ENCODE peak calls at places on chromosomes 2 and 18, in five cellular contexts. O, Q, Z, M and F are unnamed samples.

GRCh38 chr2:128271891-128272585 is 46.6 kb downstream of the HS6ST1 start:
- DNase-seq in O (peak), Q (no peak), Z (no peak), M (no peak), F (no peak)

GRCh38 chr2:103005386-103005785 is 243.6 kb downstream of the TMEM182 start:
- DNase-seq in Z (no peak), M (no peak), Q (no peak), O (no peak), F (no peak)

GRCh38 chr2:159213296-159213695 is 73.2 kb downstream of the WDSUB1 start:
- DNase-seq in O (no peak), M (no peak), Z (no peak), Q (no peak), F (no peak)

GRCh38 chr2:36785179-36785795 is 88.8 kb downstream of the VIT start:
- DNase-seq in Q (peak), M (peak), Z (peak), O (peak), F (no peak)

GRCh38 chr2:221125691-221126090 is 446.4 kb downstream of the EPHA4 start:
- DNase-seq in M (no peak), Z (no peak), O (no peak), Q (no peak), F (no peak)

GRCh38 chr18:80171190-80171872 is 62.3 kb downstream of the ADNP2 start:
- DNase-seq in O (peak), M (peak), Z (no peak), Q (peak), F (peak)

GRCh38 chr2:175854149-175854548 is 147.9 kb downstream of the LNPK start:
- DNase-seq in M (no peak), Z (no peak), O (no peak), Q (no peak), F (no peak)

GRCh38 chr18:6120820-6121279 is 225.5 kb upstream of the TMEM200C start:
- DNase-seq in Z (no peak), O (no peak), Q (no peak), M (no peak), F (no peak)

GRCh38 chr2:211237586-211237985 is 681.2 kb downstream of the CPS1 start:
- DNase-seq in M (no peak), Z (no peak), Q (no peak), O (no peak), F (no peak)

GRCh38 chr2:215486973-215487372 is 51.1 kb upstream of the FN1 start:
- DNase-seq in O (no peak), Q (no peak), M (no peak), Z (no peak), F (peak)

GRCh38 chr18:55251186-55251995 is 292.1 kb upstream of the CCDC68 start:
- DNase-seq in Z (peak), Q (no peak), M (no peak), O (no peak), F (no peak)

GRCh38 chr2:230874876-230875275 is 10.1 kb downstream of the ITM2C start:
- DNase-seq in Q (peak), M (no peak), O (no peak), Z (no peak), F (peak)

GRCh38 chr18:24924066-24924716 is 427.8 kb downstream of the ZNF521 start:
- DNase-seq in M (no peak), Z (no peak), O (no peak), Q (no peak), F (no peak)

GRCh38 chr18:28584726-28585125 is 407.8 kb upstream of the CDH2 start:
- DNase-seq in O (no peak), Q (no peak), M (no peak), Z (peak), F (no peak)

GRCh38 chr2:188518391-188518790 is 226.7 kb downstream of the GULP1 start:
- DNase-seq in M (no peak), Z (peak), O (no peak), Q (no peak), F (no peak)

GRCh38 chr2:145813481-145813880 is 1293.6 kb upstream of the ZEB2 start:
- DNase-seq in O (no peak), Z (no peak), M (no peak), Q (no peak), F (no peak)

GRCh38 chr2:240892361-240892760 is 3.6 kb downstream of the MAB21L4 start:
- DNase-seq in Q (peak), M (no peak), O (no peak), Z (no peak), F (no peak)

GRCh38 chr2:70523996-70524965 is 29.3 kb downstream of the TGFA start:
- DNase-seq in M (no peak), O (no peak), Z (peak), Q (peak), F (peak)

GRCh38 chr2:45987856-45988255 is 309.4 kb upstream of the EPAS1 start:
- DNase-seq in Z (no peak), Q (no peak), O (peak), M (no peak), F (no peak)

GRCh38 chr2:11977766-11978524 is 231.5 kb downstream of the LPIN1 start:
- DNase-seq in M (no peak), Q (no peak), O (no peak), Z (no peak), F (no peak)

GRCh38 chr2:7515327-7515726 is 598.1 kb downstream of the RNF144A start:
- DNase-seq in Z (no peak), M (no peak), O (no peak), Q (no peak), F (no peak)

GRCh38 chr2:113167115-113167932 is 6.4 kb upstream of the PSD4 start:
- DNase-seq in Z (no peak), Q (no peak), M (no peak), O (no peak), F (peak)